ENCODE peak calls at places on chromosomes 16 and 17, in four cellular contexts. One of them, this sample, is unnamed.

GRCh38 chr16:10037771-10038170 is 144.5 kb downstream of the GRIN2A start:
- DNase-seq in heart right ventricle: no peak
- DNase-seq in CD8-positive, alpha-beta memory T cell: no peak
- DNase-seq in neural progenitor cell: peak
- DNase-seq in this sample: no peak

GRCh38 chr17:80732268-80732667 is 187.6 kb downstream of the RPTOR start:
- DNase-seq in heart right ventricle: no peak
- DNase-seq in CD8-positive, alpha-beta memory T cell: no peak
- DNase-seq in neural progenitor cell: peak
- DNase-seq in this sample: no peak

GRCh38 chr17:4934173-4934979 is 2.3 kb downstream of the GP1BA start:
- DNase-seq in heart right ventricle: peak
- DNase-seq in CD8-positive, alpha-beta memory T cell: peak
- DNase-seq in neural progenitor cell: no peak
- DNase-seq in this sample: no peak

GRCh38 chr16:23302045-23302956 is at the start of gene SCNN1B:
- DNase-seq in heart right ventricle: peak
- DNase-seq in CD8-positive, alpha-beta memory T cell: no peak
- DNase-seq in neural progenitor cell: peak
- DNase-seq in this sample: no peak

GRCh38 chr16:82753821-82754220 is 127.1 kb downstream of the CDH13 start:
- DNase-seq in heart right ventricle: no peak
- DNase-seq in CD8-positive, alpha-beta memory T cell: no peak
- DNase-seq in neural progenitor cell: no peak
- DNase-seq in this sample: no peak

GRCh38 chr17:15351487-15351840 is 10.1 kb upstream of the TEKT3 start:
- DNase-seq in heart right ventricle: no peak
- DNase-seq in CD8-positive, alpha-beta memory T cell: no peak
- DNase-seq in neural progenitor cell: no peak
- DNase-seq in this sample: no peak

GRCh38 chr16:49643429-49644142 is 212.3 kb downstream of the ZNF423 start:
- DNase-seq in heart right ventricle: no peak
- DNase-seq in CD8-positive, alpha-beta memory T cell: no peak
- DNase-seq in neural progenitor cell: no peak
- DNase-seq in this sample: no peak

GRCh38 chr17:9244066-9245052 is 223.0 kb downstream of the NTN1 start:
- DNase-seq in heart right ventricle: no peak
- DNase-seq in CD8-positive, alpha-beta memory T cell: no peak
- DNase-seq in neural progenitor cell: no peak
- DNase-seq in this sample: no peak

GRCh38 chr17:1109606-1110523 is 69.9 kb downstream of the ABR start:
- DNase-seq in heart right ventricle: peak
- DNase-seq in CD8-positive, alpha-beta memory T cell: no peak
- DNase-seq in neural progenitor cell: peak
- DNase-seq in this sample: no peak

GRCh38 chr17:74283371-74283673 is 9.3 kb downstream of the DNAI2 start:
- DNase-seq in heart right ventricle: no peak
- DNase-seq in CD8-positive, alpha-beta memory T cell: no peak
- DNase-seq in neural progenitor cell: no peak
- DNase-seq in this sample: no peak

GRCh38 chr17:28612531-28612930 is 1.5 kb downstream of the RSKR start:
- DNase-seq in heart right ventricle: no peak
- DNase-seq in CD8-positive, alpha-beta memory T cell: no peak
- DNase-seq in neural progenitor cell: no peak
- DNase-seq in this sample: no peak

GRCh38 chr17:74712756-74713155 is at the start of gene CD300LF:
- DNase-seq in heart right ventricle: no peak
- DNase-seq in CD8-positive, alpha-beta memory T cell: no peak
- DNase-seq in neural progenitor cell: no peak
- DNase-seq in this sample: no peak

GRCh38 chr17:77230436-77230830 is 89.7 kb downstream of the SEC14L1 start:
- DNase-seq in heart right ventricle: no peak
- DNase-seq in CD8-positive, alpha-beta memory T cell: no peak
- DNase-seq in neural progenitor cell: no peak
- DNase-seq in this sample: no peak

GRCh38 chr16:57920891-57921240 is 50.1 kb downstream of the CNGB1 start:
- DNase-seq in heart right ventricle: no peak
- DNase-seq in CD8-positive, alpha-beta memory T cell: no peak
- DNase-seq in neural progenitor cell: no peak
- DNase-seq in this sample: no peak

GRCh38 chr17:43860927-43861622 is 14.1 kb downstream of the CD300LG start:
- DNase-seq in heart right ventricle: peak
- DNase-seq in CD8-positive, alpha-beta memory T cell: no peak
- DNase-seq in neural progenitor cell: no peak
- DNase-seq in this sample: no peak

GRCh38 chr17:67347826-67348225 is 18.6 kb downstream of the PSMD12 start:
- DNase-seq in heart right ventricle: no peak
- DNase-seq in CD8-positive, alpha-beta memory T cell: no peak
- DNase-seq in neural progenitor cell: no peak
- DNase-seq in this sample: no peak

GRCh38 chr17:50459081-50459676 is 9.5 kb downstream of the CHAD start:
- DNase-seq in heart right ventricle: no peak
- DNase-seq in CD8-positive, alpha-beta memory T cell: no peak
- DNase-seq in neural progenitor cell: no peak
- DNase-seq in this sample: no peak

GRCh38 chr17:69654981-69655581 is 240.6 kb downstream of the MAP2K6 start:
- DNase-seq in heart right ventricle: no peak
- DNase-seq in CD8-positive, alpha-beta memory T cell: no peak
- DNase-seq in neural progenitor cell: no peak
- DNase-seq in this sample: no peak

GRCh38 chr16:86193528-86194193 is 294.7 kb downstream of the IRF8 start:
- DNase-seq in heart right ventricle: no peak
- DNase-seq in CD8-positive, alpha-beta memory T cell: no peak
- DNase-seq in neural progenitor cell: no peak
- DNase-seq in this sample: no peak

GRCh38 chr17:81854974-81855774 is 5.2 kb downstream of the P4HB start:
- DNase-seq in heart right ventricle: no peak
- DNase-seq in CD8-positive, alpha-beta memory T cell: no peak
- DNase-seq in neural progenitor cell: no peak
- DNase-seq in this sample: no peak

DNA sequence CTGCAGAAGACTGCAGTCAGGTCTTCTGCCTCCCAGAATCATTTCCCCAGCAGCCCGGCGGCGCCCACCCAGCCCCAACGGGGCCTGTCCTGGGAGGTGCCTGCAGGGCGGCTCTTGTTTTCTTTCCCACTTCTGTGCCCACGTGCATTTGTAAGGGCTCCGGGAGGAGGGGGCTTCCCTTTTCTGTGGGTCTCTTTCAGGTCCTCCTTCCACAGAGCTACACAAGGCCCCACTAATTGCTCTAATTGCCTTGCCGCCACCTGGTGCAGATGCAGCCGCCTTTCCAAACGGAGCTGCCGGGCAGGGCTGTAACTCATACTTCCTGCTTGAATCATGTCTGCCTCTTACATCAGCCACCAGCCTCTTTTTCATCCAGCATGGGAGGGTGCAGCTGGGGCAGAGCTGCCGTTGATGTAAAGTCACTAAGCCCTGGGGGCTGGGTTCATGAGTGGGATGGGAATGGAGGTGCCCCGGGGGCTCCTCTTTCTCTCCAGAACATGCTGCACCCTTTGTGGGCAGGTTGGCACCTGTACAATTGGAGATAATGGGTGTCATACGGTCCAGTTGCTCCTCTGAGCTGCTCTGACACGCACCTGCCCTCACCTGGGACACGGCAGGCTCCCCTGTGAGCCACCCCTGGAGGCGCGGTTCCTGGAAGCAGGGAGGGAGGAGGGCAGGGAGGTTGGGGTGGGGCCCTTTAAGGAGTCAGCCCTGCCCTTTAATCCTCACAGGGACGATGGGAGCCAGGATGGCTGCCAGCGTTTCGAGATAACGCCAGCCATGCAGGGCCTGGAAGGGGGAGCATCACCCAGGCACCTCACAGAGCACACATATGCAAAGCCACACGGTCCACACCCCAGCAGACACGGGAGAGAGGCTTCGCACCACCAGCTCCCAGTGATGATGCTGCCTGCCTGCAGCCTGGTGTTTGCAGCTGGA is 41.1 kb upstream of the KLHDC4 start:
- DNase-seq in heart right ventricle: peak
- DNase-seq in CD8-positive, alpha-beta memory T cell: no peak
- DNase-seq in neural progenitor cell: no peak
- DNase-seq in this sample: peak
- H3K27ac ChIP-seq in heart right ventricle: peak
- H3K27ac ChIP-seq in CD8-positive, alpha-beta memory T cell: no peak
- H3K27ac ChIP-seq in neural progenitor cell: no peak
- H3K27ac ChIP-seq in this sample: peak

GRCh38 chr16:24541534-24541933 is 2.2 kb downstream of the RBBP6 start:
- DNase-seq in heart right ventricle: no peak
- DNase-seq in CD8-positive, alpha-beta memory T cell: no peak
- DNase-seq in neural progenitor cell: no peak
- DNase-seq in this sample: no peak

GRCh38 chr16:24544640-24545039 is 5.3 kb downstream of the RBBP6 start:
- DNase-seq in heart right ventricle: no peak
- DNase-seq in CD8-positive, alpha-beta memory T cell: no peak
- DNase-seq in neural progenitor cell: no peak
- DNase-seq in this sample: no peak

GRCh38 chr16:24539850-24540484 is 601 bp downstream of the RBBP6 start:
- DNase-seq in heart right ventricle: peak
- DNase-seq in CD8-positive, alpha-beta memory T cell: no peak
- DNase-seq in neural progenitor cell: peak
- DNase-seq in this sample: no peak

GRCh38 chr16:24540575-24541240 is 1.3 kb downstream of the RBBP6 start:
- DNase-seq in heart right ventricle: no peak
- DNase-seq in CD8-positive, alpha-beta memory T cell: peak
- DNase-seq in neural progenitor cell: peak
- DNase-seq in this sample: no peak

GRCh38 chr16:24543949-24544348 is 4.6 kb downstream of the RBBP6 start:
- DNase-seq in heart right ventricle: no peak
- DNase-seq in CD8-positive, alpha-beta memory T cell: no peak
- DNase-seq in neural progenitor cell: no peak
- DNase-seq in this sample: no peak
- H3K27ac ChIP-seq in heart right ventricle: peak
- H3K27ac ChIP-seq in CD8-positive, alpha-beta memory T cell: no peak
- H3K27ac ChIP-seq in neural progenitor cell: no peak
- H3K27ac ChIP-seq in this sample: no peak

DNA sequence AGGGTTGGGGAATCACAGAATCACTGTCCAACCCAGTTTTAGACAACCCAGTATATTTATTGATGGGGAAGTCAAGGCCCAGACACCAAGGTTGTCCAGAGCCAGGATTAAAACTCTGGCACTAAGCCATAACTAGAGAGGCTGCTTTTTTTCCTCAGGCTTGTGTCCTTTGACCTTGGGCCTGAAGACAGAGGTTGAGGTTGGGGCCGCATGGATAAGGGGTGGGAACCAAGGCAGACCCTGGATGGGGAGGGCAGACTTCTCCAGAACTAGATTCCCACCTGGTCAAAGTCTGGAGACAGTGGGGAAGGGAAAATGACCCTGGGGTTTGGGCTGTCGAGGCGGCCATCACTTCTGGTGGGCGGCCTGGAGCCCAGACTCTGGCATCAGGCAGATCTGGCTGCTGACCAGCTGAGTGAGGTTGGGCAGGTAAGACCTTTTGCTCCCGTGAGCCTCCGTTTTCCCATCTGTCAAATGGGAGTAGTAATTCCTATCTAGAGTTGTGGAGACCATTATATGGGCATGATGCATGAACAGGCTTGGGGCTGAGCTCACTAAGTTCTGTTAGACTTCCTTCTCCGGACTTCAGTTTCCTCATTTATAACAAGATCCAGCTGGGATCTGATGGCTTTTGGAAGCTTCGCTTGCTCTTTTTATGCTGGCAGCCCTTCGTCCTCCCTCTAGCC is 17.9 kb downstream of the IGFBP4 start:
- DNase-seq in heart right ventricle: no peak
- DNase-seq in CD8-positive, alpha-beta memory T cell: no peak
- DNase-seq in neural progenitor cell: no peak
- DNase-seq in this sample: no peak
- H3K27ac ChIP-seq in heart right ventricle: peak
- H3K27ac ChIP-seq in CD8-positive, alpha-beta memory T cell: no peak
- H3K27ac ChIP-seq in neural progenitor cell: no peak
- H3K27ac ChIP-seq in this sample: no peak

GRCh38 chr17:60730273-60730672 is 52.6 kb downstream of the BCAS3 start:
- DNase-seq in heart right ventricle: no peak
- DNase-seq in CD8-positive, alpha-beta memory T cell: no peak
- DNase-seq in neural progenitor cell: no peak
- DNase-seq in this sample: no peak
- H3K27ac ChIP-seq in heart right ventricle: no peak
- H3K27ac ChIP-seq in CD8-positive, alpha-beta memory T cell: no peak
- H3K27ac ChIP-seq in neural progenitor cell: no peak
- H3K27ac ChIP-seq in this sample: no peak

GRCh38 chr17:82859431-82860403 is 19.9 kb upstream of the ZNF750 start:
- DNase-seq in heart right ventricle: no peak
- DNase-seq in CD8-positive, alpha-beta memory T cell: peak
- DNase-seq in neural progenitor cell: peak
- DNase-seq in this sample: no peak
- H3K27ac ChIP-seq in heart right ventricle: peak
- H3K27ac ChIP-seq in CD8-positive, alpha-beta memory T cell: peak
- H3K27ac ChIP-seq in neural progenitor cell: no peak
- H3K27ac ChIP-seq in this sample: peak

DNA sequence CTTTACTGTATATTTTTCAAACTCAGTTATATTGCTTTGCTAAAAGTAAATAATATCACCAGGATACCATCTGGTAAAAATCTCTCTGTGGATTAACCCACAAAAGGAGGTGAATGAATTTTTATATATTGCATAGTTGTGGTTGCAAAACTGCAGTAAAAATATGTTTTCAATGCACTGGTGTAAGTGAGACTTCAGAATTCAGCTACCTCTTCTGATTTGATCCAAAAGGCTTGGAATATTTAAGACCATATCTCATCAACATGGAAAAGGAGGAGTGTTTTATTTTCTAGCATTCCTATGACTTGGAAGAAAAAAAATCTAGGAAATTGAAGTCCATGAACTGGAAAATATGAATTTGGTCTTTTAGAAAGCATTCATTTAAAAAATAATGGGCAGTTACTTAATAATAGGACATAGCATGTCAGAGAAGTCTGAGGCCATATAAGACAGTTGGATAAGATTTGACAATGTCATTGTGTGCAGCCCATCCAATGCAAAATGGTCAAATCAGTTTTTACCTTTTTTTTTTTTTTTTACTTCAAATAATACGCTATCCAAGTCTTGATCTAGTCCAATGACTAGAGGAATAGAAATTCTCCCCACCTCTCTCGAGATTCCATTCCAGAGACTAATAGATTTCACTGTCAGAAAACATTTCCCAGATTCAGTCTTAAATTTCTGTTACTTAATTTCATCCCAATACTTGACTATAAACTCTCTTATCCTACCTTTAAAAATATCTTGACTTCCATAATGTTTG is 364.9 kb upstream of the PMFBP1 start:
- DNase-seq in heart right ventricle: no peak
- DNase-seq in CD8-positive, alpha-beta memory T cell: no peak
- DNase-seq in neural progenitor cell: no peak
- DNase-seq in this sample: no peak
- H3K27ac ChIP-seq in heart right ventricle: no peak
- H3K27ac ChIP-seq in CD8-positive, alpha-beta memory T cell: no peak
- H3K27ac ChIP-seq in neural progenitor cell: no peak
- H3K27ac ChIP-seq in this sample: no peak

This sample was measured in caudate nucleus.